ENCODE peak calls at places on chromosome 19, in nine cellular contexts. One of them, this sample, is unnamed.

GRCh38 chr19:15829277-15829770 is 13.9 kb upstream of the OR10H1 start:
- DNase-seq in IMR-90: no peak
- DNase-seq in transverse colon: no peak
- DNase-seq in mucosa of descending colon: no peak
- DNase-seq in psoas muscle: no peak
- DNase-seq in heart right ventricle: no peak
- DNase-seq in naive thymus-derived CD4-positive, alpha-beta T cell: no peak
- DNase-seq in GM23338: no peak
- DNase-seq in lower lobe of right lung: no peak
- DNase-seq in this sample: no peak

GRCh38 chr19:16877581-16877980 is 11.2 kb upstream of the F2RL3 start:
- DNase-seq in IMR-90: no peak
- DNase-seq in transverse colon: no peak
- DNase-seq in mucosa of descending colon: no peak
- DNase-seq in psoas muscle: no peak
- DNase-seq in heart right ventricle: no peak
- DNase-seq in naive thymus-derived CD4-positive, alpha-beta T cell: no peak
- DNase-seq in GM23338: no peak
- DNase-seq in lower lobe of right lung: no peak
- DNase-seq in this sample: no peak

GRCh38 chr19:3201072-3201700 is 15.5 kb downstream of the NCLN start:
- DNase-seq in IMR-90: no peak
- DNase-seq in transverse colon: no peak
- DNase-seq in mucosa of descending colon: no peak
- DNase-seq in psoas muscle: no peak
- DNase-seq in heart right ventricle: no peak
- DNase-seq in naive thymus-derived CD4-positive, alpha-beta T cell: no peak
- DNase-seq in GM23338: no peak
- DNase-seq in lower lobe of right lung: no peak
- DNase-seq in this sample: no peak

GRCh38 chr19:3113100-3114017 is 19.2 kb downstream of the GNA11 start:
- DNase-seq in IMR-90: no peak
- DNase-seq in transverse colon: no peak
- DNase-seq in mucosa of descending colon: no peak
- DNase-seq in psoas muscle: no peak
- DNase-seq in heart right ventricle: no peak
- DNase-seq in naive thymus-derived CD4-positive, alpha-beta T cell: no peak
- DNase-seq in GM23338: no peak
- DNase-seq in lower lobe of right lung: no peak
- DNase-seq in this sample: no peak

GRCh38 chr19:54521860-54522513 is 19.4 kb downstream of the LAIR2 start:
- DNase-seq in IMR-90: no peak
- DNase-seq in transverse colon: no peak
- DNase-seq in mucosa of descending colon: no peak
- DNase-seq in psoas muscle: no peak
- DNase-seq in heart right ventricle: no peak
- DNase-seq in naive thymus-derived CD4-positive, alpha-beta T cell: no peak
- DNase-seq in GM23338: no peak
- DNase-seq in lower lobe of right lung: no peak
- DNase-seq in this sample: no peak

GRCh38 chr19:40592170-40592569 is 9.0 kb upstream of the LTBP4 start:
- DNase-seq in IMR-90: peak; percentile 76
- DNase-seq in transverse colon: no peak
- DNase-seq in mucosa of descending colon: no peak
- DNase-seq in psoas muscle: no peak
- DNase-seq in heart right ventricle: no peak
- DNase-seq in naive thymus-derived CD4-positive, alpha-beta T cell: no peak
- DNase-seq in GM23338: peak; percentile 89
- DNase-seq in lower lobe of right lung: no peak
- DNase-seq in this sample: peak; percentile 84

GRCh38 chr19:37928527-37929286 is 21.7 kb downstream of the SIPA1L3 start:
- DNase-seq in IMR-90: no peak
- DNase-seq in transverse colon: no peak
- DNase-seq in mucosa of descending colon: no peak
- DNase-seq in psoas muscle: no peak
- DNase-seq in heart right ventricle: no peak
- DNase-seq in naive thymus-derived CD4-positive, alpha-beta T cell: no peak
- DNase-seq in GM23338: peak; percentile 67
- DNase-seq in lower lobe of right lung: no peak
- DNase-seq in this sample: no peak

GRCh38 chr19:35202722-35203674 is 25.5 kb downstream of the FAM187B start:
- DNase-seq in IMR-90: no peak
- DNase-seq in transverse colon: no peak
- DNase-seq in mucosa of descending colon: no peak
- DNase-seq in psoas muscle: no peak
- DNase-seq in heart right ventricle: no peak
- DNase-seq in naive thymus-derived CD4-positive, alpha-beta T cell: no peak
- DNase-seq in GM23338: peak; percentile 97
- DNase-seq in lower lobe of right lung: no peak
- DNase-seq in this sample: no peak

GRCh38 chr19:377801-378581 is 31.0 kb downstream of the C2CD4C start:
- DNase-seq in IMR-90: no peak
- DNase-seq in transverse colon: no peak
- DNase-seq in mucosa of descending colon: no peak
- DNase-seq in psoas muscle: no peak
- DNase-seq in heart right ventricle: no peak
- DNase-seq in naive thymus-derived CD4-positive, alpha-beta T cell: no peak
- DNase-seq in GM23338: no peak
- DNase-seq in lower lobe of right lung: no peak
- DNase-seq in this sample: no peak

GRCh38 chr19:11088508-11089253 is 582 bp upstream of the LDLR start:
- DNase-seq in IMR-90: no peak
- DNase-seq in transverse colon: no peak
- DNase-seq in mucosa of descending colon: peak; percentile 34
- DNase-seq in psoas muscle: no peak
- DNase-seq in heart right ventricle: no peak
- DNase-seq in naive thymus-derived CD4-positive, alpha-beta T cell: no peak
- DNase-seq in GM23338: no peak
- DNase-seq in lower lobe of right lung: no peak
- DNase-seq in this sample: no peak

GRCh38 chr19:27676334-27676733 is 1536.6 kb downstream of the UQCRFS1 start:
- DNase-seq in IMR-90: no peak
- DNase-seq in transverse colon: no peak
- DNase-seq in mucosa of descending colon: no peak
- DNase-seq in psoas muscle: no peak
- DNase-seq in heart right ventricle: no peak
- DNase-seq in naive thymus-derived CD4-positive, alpha-beta T cell: no peak
- DNase-seq in GM23338: no peak
- DNase-seq in lower lobe of right lung: no peak
- DNase-seq in this sample: no peak

GRCh38 chr19:34675919-34676318 is 1.0 kb downstream of the SCGB2B2 start:
- DNase-seq in IMR-90: no peak
- DNase-seq in transverse colon: no peak
- DNase-seq in mucosa of descending colon: peak; percentile 6
- DNase-seq in psoas muscle: no peak
- DNase-seq in heart right ventricle: no peak
- DNase-seq in naive thymus-derived CD4-positive, alpha-beta T cell: no peak
- DNase-seq in GM23338: no peak
- DNase-seq in lower lobe of right lung: no peak
- DNase-seq in this sample: no peak

GRCh38 chr19:3743486-3743885 is 18.0 kb downstream of the APBA3 start:
- DNase-seq in IMR-90: no peak
- DNase-seq in transverse colon: no peak
- DNase-seq in mucosa of descending colon: no peak
- DNase-seq in psoas muscle: no peak
- DNase-seq in heart right ventricle: no peak
- DNase-seq in naive thymus-derived CD4-positive, alpha-beta T cell: no peak
- DNase-seq in GM23338: peak; percentile 44
- DNase-seq in lower lobe of right lung: no peak
- DNase-seq in this sample: no peak

GRCh38 chr19:28426110-28426901 is 786.6 kb downstream of the UQCRFS1 start:
- DNase-seq in IMR-90: no peak
- DNase-seq in transverse colon: no peak
- DNase-seq in mucosa of descending colon: no peak
- DNase-seq in psoas muscle: no peak
- DNase-seq in heart right ventricle: no peak
- DNase-seq in naive thymus-derived CD4-positive, alpha-beta T cell: no peak
- DNase-seq in GM23338: no peak
- DNase-seq in lower lobe of right lung: no peak
- DNase-seq in this sample: no peak

GRCh38 chr19:6362351-6362801 is 1.0 kb downstream of the CLPP start:
- DNase-seq in IMR-90: no peak
- DNase-seq in transverse colon: no peak
- DNase-seq in mucosa of descending colon: no peak
- DNase-seq in psoas muscle: no peak
- DNase-seq in heart right ventricle: no peak
- DNase-seq in naive thymus-derived CD4-positive, alpha-beta T cell: peak; percentile 59
- DNase-seq in GM23338: no peak
- DNase-seq in lower lobe of right lung: no peak
- DNase-seq in this sample: peak; percentile 90

GRCh38 chr19:35169226-35169995 is 14.9 kb downstream of the FXYD5 start:
- DNase-seq in IMR-90: no peak
- DNase-seq in transverse colon: no peak
- DNase-seq in mucosa of descending colon: no peak
- DNase-seq in psoas muscle: no peak
- DNase-seq in heart right ventricle: no peak
- DNase-seq in naive thymus-derived CD4-positive, alpha-beta T cell: no peak
- DNase-seq in GM23338: no peak
- DNase-seq in lower lobe of right lung: no peak
- DNase-seq in this sample: no peak

GRCh38 chr19:7272856-7273578 is 21.2 kb downstream of the INSR start:
- DNase-seq in IMR-90: no peak
- DNase-seq in transverse colon: no peak
- DNase-seq in mucosa of descending colon: no peak
- DNase-seq in psoas muscle: no peak
- DNase-seq in heart right ventricle: no peak
- DNase-seq in naive thymus-derived CD4-positive, alpha-beta T cell: no peak
- DNase-seq in GM23338: no peak
- DNase-seq in lower lobe of right lung: no peak
- DNase-seq in this sample: peak; percentile 72

GRCh38 chr19:7888145-7888825 is at the start of gene LRRC8E:
- DNase-seq in IMR-90: peak; percentile 55
- DNase-seq in transverse colon: peak; percentile 79
- DNase-seq in mucosa of descending colon: peak; percentile 70
- DNase-seq in psoas muscle: no peak
- DNase-seq in heart right ventricle: no peak
- DNase-seq in naive thymus-derived CD4-positive, alpha-beta T cell: no peak
- DNase-seq in GM23338: peak; percentile 92
- DNase-seq in lower lobe of right lung: peak; percentile 79
- DNase-seq in this sample: no peak

GRCh38 chr19:14971474-14971873 is 8.2 kb downstream of the SLC1A6 start:
- DNase-seq in IMR-90: no peak
- DNase-seq in transverse colon: no peak
- DNase-seq in mucosa of descending colon: no peak
- DNase-seq in psoas muscle: no peak
- DNase-seq in heart right ventricle: no peak
- DNase-seq in naive thymus-derived CD4-positive, alpha-beta T cell: no peak
- DNase-seq in GM23338: no peak
- DNase-seq in lower lobe of right lung: no peak
- DNase-seq in this sample: no peak

GRCh38 chr19:57719901-57720519 is 7.4 kb downstream of the ZNF671 start:
- DNase-seq in IMR-90: no peak
- DNase-seq in transverse colon: no peak
- DNase-seq in mucosa of descending colon: no peak
- DNase-seq in psoas muscle: no peak
- DNase-seq in heart right ventricle: no peak
- DNase-seq in naive thymus-derived CD4-positive, alpha-beta T cell: no peak
- DNase-seq in GM23338: no peak
- DNase-seq in lower lobe of right lung: no peak
- DNase-seq in this sample: no peak
- H3K4me3 ChIP-seq in IMR-90: no peak overlapping the region
- H3K4me3 ChIP-seq in transverse colon: no peak overlapping the region
- H3K4me3 ChIP-seq in mucosa of descending colon: no peak overlapping the region
- H3K4me3 ChIP-seq in psoas muscle: no peak overlapping the region
- H3K4me3 ChIP-seq in heart right ventricle: no peak overlapping the region
- H3K4me3 ChIP-seq in naive thymus-derived CD4-positive, alpha-beta T cell: peak overlapping the region; percentile 14
- H3K4me3 ChIP-seq in GM23338: no peak overlapping the region
- H3K4me3 ChIP-seq in lower lobe of right lung: no peak overlapping the region
- H3K4me3 ChIP-seq in this sample: no peak overlapping the region

DNA sequence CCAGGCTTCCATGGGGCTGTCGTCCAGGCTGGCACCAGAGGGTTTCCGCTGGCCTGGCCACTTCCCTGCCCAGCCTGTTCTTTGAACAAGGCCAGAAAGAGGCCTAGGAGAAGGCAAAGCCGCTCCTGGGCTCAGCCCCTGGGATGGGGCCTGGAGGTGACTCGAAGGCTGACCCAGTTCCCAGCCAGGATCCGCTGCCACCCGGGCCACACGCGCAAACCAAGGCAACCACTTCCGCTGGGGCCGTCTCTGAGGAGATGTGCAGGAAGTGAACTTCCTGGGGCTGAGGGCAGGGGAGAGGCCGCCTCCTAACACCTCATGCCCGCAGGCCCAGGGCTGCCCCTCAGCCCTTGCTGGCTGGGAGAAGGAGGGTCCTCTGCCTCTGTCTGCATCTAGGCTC is 15.2 kb downstream of the PLEKHF1 start:
- DNase-seq in IMR-90: no peak
- DNase-seq in transverse colon: peak; percentile 72
- DNase-seq in mucosa of descending colon: peak; percentile 63
- DNase-seq in psoas muscle: peak; percentile 71
- DNase-seq in heart right ventricle: no peak
- DNase-seq in naive thymus-derived CD4-positive, alpha-beta T cell: peak; percentile 67
- DNase-seq in GM23338: no peak
- DNase-seq in lower lobe of right lung: peak; percentile 70
- DNase-seq in this sample: peak; percentile 88
- H3K4me3 ChIP-seq in IMR-90: no peak overlapping the region
- H3K4me3 ChIP-seq in transverse colon: no peak overlapping the region
- H3K4me3 ChIP-seq in mucosa of descending colon: no peak overlapping the region
- H3K4me3 ChIP-seq in psoas muscle: peak overlapping the region; percentile 41
- H3K4me3 ChIP-seq in heart right ventricle: no peak overlapping the region
- H3K4me3 ChIP-seq in naive thymus-derived CD4-positive, alpha-beta T cell: peak overlapping the region; percentile 56
- H3K4me3 ChIP-seq in GM23338: no peak overlapping the region
- H3K4me3 ChIP-seq in lower lobe of right lung: no peak overlapping the region
- H3K4me3 ChIP-seq in this sample: peak overlapping the region; percentile 27

GRCh38 chr19:47729468-47729798 is 15.9 kb upstream of the NOP53 start:
- DNase-seq in IMR-90: peak; percentile 85
- DNase-seq in transverse colon: peak; percentile 45
- DNase-seq in mucosa of descending colon: no peak
- DNase-seq in psoas muscle: peak; percentile 64
- DNase-seq in heart right ventricle: peak; percentile 72
- DNase-seq in naive thymus-derived CD4-positive, alpha-beta T cell: no peak
- DNase-seq in GM23338: peak; percentile 66
- DNase-seq in lower lobe of right lung: peak; percentile 83
- DNase-seq in this sample: no peak
- H3K4me3 ChIP-seq in IMR-90: no peak overlapping the region
- H3K4me3 ChIP-seq in transverse colon: no peak overlapping the region
- H3K4me3 ChIP-seq in mucosa of descending colon: no peak overlapping the region
- H3K4me3 ChIP-seq in psoas muscle: peak overlapping the region; percentile 21
- H3K4me3 ChIP-seq in heart right ventricle: peak overlapping the region; percentile 26
- H3K4me3 ChIP-seq in naive thymus-derived CD4-positive, alpha-beta T cell: peak overlapping the region; percentile 17
- H3K4me3 ChIP-seq in GM23338: peak overlapping the region; percentile 85
- H3K4me3 ChIP-seq in lower lobe of right lung: peak overlapping the region; percentile 49
- H3K4me3 ChIP-seq in this sample: peak overlapping the region; percentile 55

GRCh38 chr19:49421039-49421877 is 2.0 kb downstream of the PTH2 start:
- DNase-seq in IMR-90: peak; percentile 17
- DNase-seq in transverse colon: peak; percentile 42
- DNase-seq in mucosa of descending colon: peak; percentile 66
- DNase-seq in psoas muscle: peak; percentile 62
- DNase-seq in heart right ventricle: peak; percentile 73
- DNase-seq in naive thymus-derived CD4-positive, alpha-beta T cell: no peak
- DNase-seq in GM23338: peak; percentile 99
- DNase-seq in lower lobe of right lung: peak; percentile 77
- DNase-seq in this sample: no peak
- H3K4me3 ChIP-seq in IMR-90: no peak overlapping the region
- H3K4me3 ChIP-seq in transverse colon: peak overlapping the region; percentile 25
- H3K4me3 ChIP-seq in mucosa of descending colon: no peak overlapping the region
- H3K4me3 ChIP-seq in psoas muscle: peak overlapping the region; percentile 49
- H3K4me3 ChIP-seq in heart right ventricle: peak overlapping the region; percentile 37
- H3K4me3 ChIP-seq in naive thymus-derived CD4-positive, alpha-beta T cell: no peak overlapping the region
- H3K4me3 ChIP-seq in GM23338: peak overlapping the region; percentile 31
- H3K4me3 ChIP-seq in lower lobe of right lung: peak overlapping the region; percentile 41
- H3K4me3 ChIP-seq in this sample: no peak overlapping the region

GRCh38 chr19:48770734-48771472 is 15.6 kb downstream of the FGF21 start:
- DNase-seq in IMR-90: no peak
- DNase-seq in transverse colon: no peak
- DNase-seq in mucosa of descending colon: no peak
- DNase-seq in psoas muscle: no peak
- DNase-seq in heart right ventricle: no peak
- DNase-seq in naive thymus-derived CD4-positive, alpha-beta T cell: no peak
- DNase-seq in GM23338: peak; percentile 59
- DNase-seq in lower lobe of right lung: no peak
- DNase-seq in this sample: no peak
- H3K4me3 ChIP-seq in IMR-90: no peak overlapping the region
- H3K4me3 ChIP-seq in transverse colon: no peak overlapping the region
- H3K4me3 ChIP-seq in mucosa of descending colon: no peak overlapping the region
- H3K4me3 ChIP-seq in psoas muscle: no peak overlapping the region
- H3K4me3 ChIP-seq in heart right ventricle: no peak overlapping the region
- H3K4me3 ChIP-seq in naive thymus-derived CD4-positive, alpha-beta T cell: no peak overlapping the region
- H3K4me3 ChIP-seq in GM23338: no peak overlapping the region
- H3K4me3 ChIP-seq in lower lobe of right lung: no peak overlapping the region
- H3K4me3 ChIP-seq in this sample: no peak overlapping the region

This sample was measured in Jurkat, Clone E6-1.